ENCODE peak calls at places on chromosomes 12 and 14, in seven cellular contexts. V, K, I, X, E, F and M are unnamed samples.

GRCh38 chr12:131129839-131130238 is 176.1 kb downstream of the ADGRD1 start:
- DNase-seq in V (peak), K (no peak), I (no peak), X (no peak), E (no peak), F (no peak), M (peak)

GRCh38 chr12:62345667-62346066 is 85.5 kb downstream of the USP15 start:
- DNase-seq in V (no peak), K (no peak), I (no peak), X (no peak), E (no peak), F (no peak), M (no peak)

GRCh38 chr12:124764870-124765570 is 98.6 kb downstream of the SCARB1 start:
- DNase-seq in V (no peak), K (no peak), I (no peak), X (no peak), E (no peak), F (no peak), M (peak)

GRCh38 chr12:65500121-65500846 is 221.8 kb downstream of the MSRB3 start:
- DNase-seq in V (no peak), K (no peak), I (no peak), X (no peak), E (no peak), F (no peak), M (no peak)

GRCh38 chr12:30753233-30753632 is 1.5 kb downstream of the CAPRIN2 start:
- DNase-seq in V (no peak), K (peak), I (no peak), X (no peak), E (no peak), F (peak), M (no peak)

GRCh38 chr12:65100140-65100539 is 21.0 kb downstream of the WIF1 start:
- DNase-seq in V (no peak), K (peak), I (no peak), X (no peak), E (no peak), F (no peak), M (no peak)

GRCh38 chr14:101215936-101216335 is 312.4 kb upstream of the RTL1 start:
- DNase-seq in V (peak), K (no peak), I (no peak), X (no peak), E (no peak), F (no peak), M (peak)

GRCh38 chr14:20757963-20758362 is 10.2 kb upstream of the EDDM3B start:
- DNase-seq in V (peak), K (peak), I (no peak), X (no peak), E (no peak), F (no peak), M (no peak)

GRCh38 chr14:72619071-72619710 is 274.7 kb downstream of the DPF3 start:
- DNase-seq in V (peak), K (no peak), I (no peak), X (no peak), E (no peak), F (no peak), M (no peak)

GRCh38 chr12:6110006-6110405 is 14.5 kb downstream of the VWF start:
- DNase-seq in V (no peak), K (no peak), I (no peak), X (no peak), E (no peak), F (no peak), M (no peak)

GRCh38 chr12:131682511-131682895 is 28.4 kb upstream of the SFSWAP start:
- DNase-seq in V (no peak), K (no peak), I (no peak), X (no peak), E (no peak), F (no peak), M (no peak)

GRCh38 chr12:78473136-78473535 is 391.4 kb upstream of the SYT1 start:
- DNase-seq in V (no peak), K (no peak), I (no peak), X (no peak), E (no peak), F (no peak), M (no peak)

GRCh38 chr12:124036117-124037109 is 63.4 kb downstream of the ZNF664 start:
- DNase-seq in V (peak), K (peak), I (no peak), X (no peak), E (peak), F (peak), M (no peak)

GRCh38 chr14:59274991-59275391 is 86.5 kb downstream of the DAAM1 start:
- DNase-seq in V (peak), K (no peak), I (no peak), X (no peak), E (no peak), F (no peak), M (no peak)

GRCh38 chr12:10771132-10771733 is 31.2 kb downstream of the TAS2R7 start:
- DNase-seq in V (no peak), K (peak), I (peak), X (no peak), E (peak), F (peak), M (no peak)